ENCODE peak calls at places on chromosomes 11 and 22, in four cellular contexts. T, S, H and L are unnamed samples.

GRCh38 chr11:5891216-5891800 is 1.7 kb upstream of the OR52E5 start:
- DNase-seq in S (no peak), T (no peak), H (no peak), L (peak)

GRCh38 chr11:15765530-15765929 is 590.8 kb downstream of the SOX6 start:
- DNase-seq in T (no peak), H (no peak), S (no peak), L (no peak)

GRCh38 chr11:66172146-66172545 is 96.3 kb upstream of the RAB1B start:
- DNase-seq in T (no peak), S (no peak), H (no peak), L (no peak)

GRCh38 chr11:116373107-116373506 is 399.7 kb downstream of the BUD13 start:
- DNase-seq in S (no peak), H (no peak), T (no peak), L (no peak)

GRCh38 chr11:103872748-103873147 is 163.7 kb upstream of the DDI1 start:
- DNase-seq in T (no peak), H (no peak), S (no peak), L (no peak)

GRCh38 chr11:106748059-106748458 is 270.2 kb downstream of the GUCY1A2 start:
- DNase-seq in T (no peak), H (no peak), S (no peak), L (no peak)

GRCh38 chr11:80331694-80332093 is 890.9 kb upstream of the TENM4 start:
- DNase-seq in H (no peak), T (no peak), S (no peak), L (no peak)

GRCh38 chr11:14906614-14907392 is 14.8 kb upstream of the CYP2R1 start:
- DNase-seq in T (no peak), S (no peak), H (peak), L (peak)

GRCh38 chr11:110199184-110199981 is 97.0 kb downstream of the RDX start:
- DNase-seq in S (no peak), T (no peak), H (no peak), L (no peak)

GRCh38 chr11:87356428-87356827 is 318.7 kb downstream of the TMEM135 start:
- DNase-seq in T (no peak), S (no peak), H (no peak), L (no peak)

GRCh38 chr11:9277176-9277575 is 12.0 kb upstream of the DENND5A start:
- DNase-seq in T (no peak), H (no peak), S (no peak), L (no peak)

GRCh38 chr11:13970986-13971385 is 8.5 kb downstream of the SPON1 start:
- DNase-seq in S (no peak), H (no peak), T (no peak), L (peak)

GRCh38 chr11:42800041-42800440 is 511.8 kb upstream of the API5 start:
- DNase-seq in S (no peak), T (no peak), H (no peak), L (no peak)

GRCh38 chr11:124796312-124796711 is 3.9 kb downstream of the MSANTD2 start:
- DNase-seq in T (no peak), H (no peak), S (no peak), L (no peak)

GRCh38 chr11:95487938-95488337 is 256.9 kb upstream of the SESN3 start:
- DNase-seq in T (no peak), S (no peak), H (no peak), L (no peak)

GRCh38 chr22:41565403-41566054 is 4.7 kb downstream of the CSDC2 start:
- DNase-seq in S (peak), T (no peak), H (no peak), L (no peak)

GRCh38 chr11:71383461-71383860 is 64.7 kb downstream of the DHCR7 start:
- DNase-seq in H (peak), T (no peak), S (no peak), L (peak)

GRCh38 chr22:35218079-35218478 is 39.2 kb upstream of the HMGXB4 start:
- DNase-seq in T (no peak), H (no peak), S (no peak), L (no peak)

GRCh38 chr22:21623402-21623970 is 6.3 kb downstream of the YDJC start:
- DNase-seq in T (no peak), S (no peak), H (no peak), L (no peak)

GRCh38 chr11:15106201-15106965 is 8.3 kb upstream of the INSC start:
- DNase-seq in T (no peak), S (peak), H (no peak), L (no peak)

GRCh38 chr11:10592331-10592730 is 23.9 kb upstream of the LYVE1 start:
- DNase-seq in S (peak), H (no peak), T (no peak), L (no peak)

GRCh38 chr22:27885977-27886842 is 32.8 kb downstream of the PITPNB start:
- DNase-seq in H (no peak), S (peak), T (no peak), L (peak)

GRCh38 chr11:118353084-118353710 is 6.2 kb upstream of the UBE4A start:
- DNase-seq in T (no peak), H (no peak), S (no peak), L (peak)

GRCh38 chr11:22456993-22457748 is 119.0 kb downstream of the SLC17A6 start:
- DNase-seq in H (no peak), S (no peak), T (no peak), L (no peak)

GRCh38 chr11:45233121-45233803 is 52.9 kb downstream of the SYT13 start:
- DNase-seq in S (no peak), T (peak), H (no peak), L (peak)

GRCh38 chr11:5043385-5043784 is 2.9 kb upstream of the OR52J3 start:
- DNase-seq in S (no peak), T (no peak), H (no peak), L (no peak)

GRCh38 chr22:48715511-48715910 is 1112.2 kb downstream of the BRD1 start:
- DNase-seq in S (no peak), H (no peak), T (peak), L (no peak)

GRCh38 chr22:33842421-33843094 is 77.7 kb downstream of the LARGE1 start:
- DNase-seq in T (no peak), H (no peak), S (no peak), L (peak)

GRCh38 chr11:116232364-116232801 is 540.4 kb downstream of the BUD13 start:
- DNase-seq in S (no peak), T (no peak), H (no peak), L (no peak)

GRCh38 chr11:43947003-43947500 is 4.6 kb downstream of the C11orf96 start:
- DNase-seq in T (no peak), S (no peak), H (no peak), L (peak)
- TF ChIP-seq CTCF in T (no peak), S (peak), H (peak), L (no peak)

DNA sequence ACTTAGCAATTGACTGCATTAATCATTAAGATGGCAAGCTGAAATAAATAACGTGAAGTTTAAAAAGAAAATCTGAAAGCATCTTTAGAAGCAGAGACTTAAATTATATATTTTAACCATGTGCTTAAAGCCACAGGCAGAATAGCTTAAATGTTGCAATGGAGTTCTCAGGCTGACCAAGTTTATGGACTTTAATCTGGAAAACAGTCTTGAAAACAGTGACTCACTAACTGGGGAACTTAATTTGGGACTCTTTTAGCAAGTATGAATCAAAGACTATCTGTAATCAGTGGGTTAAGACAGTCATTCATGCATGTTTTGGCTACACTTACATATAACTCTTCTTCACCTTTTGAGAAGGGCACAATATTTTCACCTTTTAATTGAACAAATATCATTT is 12.6 kb upstream of the GLYATL1 start:
- DNase-seq in H (no peak), T (no peak), S (no peak), L (no peak)
- H3K4me3 ChIP-seq in H (no peak), T (no peak), S (no peak), L (no peak)

GRCh38 chr22:31625661-31626426 is 36.2 kb downstream of the PISD start:
- DNase-seq in H (no peak), T (peak), S (no peak), L (no peak)
- TF ChIP-seq CTCF in H (no peak), T (no peak), S (no peak), L (no peak)

GRCh38 chr11:72781063-72781312 is 12.9 kb downstream of the STARD10 start:
- DNase-seq in H (no peak), T (no peak), S (no peak), L (no peak)

GRCh38 chr11:72777755-72778278 is 16.0 kb downstream of the STARD10 start:
- DNase-seq in S (no peak), T (no peak), H (no peak), L (no peak)

GRCh38 chr11:72778535-72779494 is 15.0 kb downstream of the STARD10 start:
- DNase-seq in T (no peak), S (no peak), H (no peak), L (no peak)

GRCh38 chr11:72780291-72781062 is 13.4 kb downstream of the STARD10 start:
- DNase-seq in S (no peak), T (no peak), H (no peak), L (no peak)

GRCh38 chr11:72779495-72780128 is 14.2 kb downstream of the STARD10 start:
- DNase-seq in T (no peak), H (no peak), S (no peak), L (no peak)
- H3K4me3 ChIP-seq in T (no peak), H (no peak), S (no peak), L (no peak)

GRCh38 chr22:26514419-26515161 is 2.3 kb upstream of the TFIP11 start:
- DNase-seq in H (no peak), T (no peak), S (no peak), L (no peak)

GRCh38 chr22:26515938-26516337 is 3.7 kb upstream of the TFIP11 start:
- DNase-seq in T (no peak), H (no peak), S (no peak), L (no peak)

GRCh38 chr22:26508148-26508547 is 4.1 kb downstream of the TFIP11 start:
- DNase-seq in S (no peak), T (no peak), H (no peak), L (no peak)

GRCh38 chr22:26513852-26514251 is 1.6 kb upstream of the TFIP11 start:
- DNase-seq in H (no peak), S (no peak), T (no peak), L (no peak)

GRCh38 chr22:26512149-26512793 is at the start of gene TFIP11:
- DNase-seq in T (peak), H (peak), S (peak), L (peak)
- TF ChIP-seq CTCF in T (peak), H (no peak), S (no peak), L (no peak)